ENCODE peak calls at places on chromosomes 13 and 19, in nine cellular contexts. N is HFF-Myc, O is pancreas, X is epithelial cell of esophagus, Q is brain microvascular endothelial cell, R is fibroblast of pulmonary artery, G is heart right ventricle, T is cardiac muscle cell, M is heart left ventricle. U is an unnamed sample.

GRCh38 chr13:26708007-26708297 is 52.6 kb downstream of the GPR12 start:
- DNase-seq in Q (no peak), O (no peak), R (no peak), G (no peak), N (no peak), M (no peak), T (no peak), X (no peak), U (no peak)

GRCh38 chr19:16096281-16096855 is 15.3 kb upstream of the RAB8A start:
- DNase-seq in G (no peak), R (no peak), X (no peak), N (no peak), Q (no peak), M (no peak), T (no peak), O (no peak), U (no peak)

GRCh38 chr19:28710278-28710677 is 502.7 kb downstream of the UQCRFS1 start:
- DNase-seq in O (no peak), M (no peak), Q (no peak), T (peak), N (peak), X (peak), R (peak), G (no peak), U (no peak)

GRCh38 chr13:48772908-48773307 is 119.2 kb downstream of the CYSLTR2 start:
- DNase-seq in R (no peak), T (no peak), G (no peak), M (no peak), X (no peak), N (no peak), O (no peak), Q (no peak), U (no peak)

GRCh38 chr13:50951366-50951765 is 41.8 kb downstream of the RNASEH2B start:
- DNase-seq in R (peak), N (no peak), M (no peak), O (no peak), X (no peak), Q (no peak), G (no peak), T (peak), U (no peak)

GRCh38 chr19:27676334-27676733 is 1536.6 kb downstream of the UQCRFS1 start:
- DNase-seq in N (no peak), O (no peak), M (no peak), G (no peak), T (no peak), X (no peak), Q (no peak), R (no peak), U (no peak)

GRCh38 chr13:90867336-90867683 is 480.2 kb upstream of the MIR17HG start:
- DNase-seq in R (peak), G (peak), X (peak), Q (peak), N (peak), M (peak), O (peak), T (peak), U (peak)

GRCh38 chr13:39915418-39915817 is 260.0 kb downstream of the COG6 start:
- DNase-seq in M (no peak), R (no peak), O (no peak), Q (no peak), X (peak), G (no peak), N (no peak), T (no peak), U (no peak)

GRCh38 chr13:91133941-91134772 is 213.3 kb upstream of the MIR17HG start:
- DNase-seq in X (peak), R (peak), T (peak), M (no peak), N (peak), O (peak), G (no peak), Q (peak), U (no peak)

GRCh38 chr19:45804140-45804958 is 10.8 kb downstream of the RSPH6A start:
- DNase-seq in Q (no peak), M (no peak), R (no peak), N (no peak), G (no peak), X (no peak), T (no peak), O (no peak), U (no peak)

GRCh38 chr13:28329395-28330158 is 165.4 kb downstream of the FLT1 start:
- DNase-seq in X (peak), Q (peak), T (peak), M (no peak), O (no peak), G (no peak), N (peak), R (peak), U (no peak)

GRCh38 chr13:97382276-97382675 is 51.7 kb upstream of the RAP2A start:
- DNase-seq in M (no peak), R (no peak), O (no peak), X (no peak), G (no peak), Q (no peak), T (no peak), N (no peak), U (no peak)

GRCh38 chr19:6103894-6104293 is 6.4 kb downstream of the RFX2 start:
- DNase-seq in R (no peak), T (no peak), O (no peak), X (no peak), M (no peak), G (no peak), Q (no peak), N (no peak), U (no peak)

GRCh38 chr13:25645681-25646080 is 273.9 kb downstream of the ATP8A2 start:
- DNase-seq in T (no peak), G (no peak), Q (no peak), O (no peak), N (no peak), M (no peak), R (no peak), X (no peak), U (no peak)

GRCh38 chr19:10699650-10700335 is 1.4 kb upstream of the QTRT1 start:
- DNase-seq in M (no peak), X (peak), R (peak), G (no peak), T (peak), N (no peak), O (no peak), Q (peak), U (no peak)

DNA sequence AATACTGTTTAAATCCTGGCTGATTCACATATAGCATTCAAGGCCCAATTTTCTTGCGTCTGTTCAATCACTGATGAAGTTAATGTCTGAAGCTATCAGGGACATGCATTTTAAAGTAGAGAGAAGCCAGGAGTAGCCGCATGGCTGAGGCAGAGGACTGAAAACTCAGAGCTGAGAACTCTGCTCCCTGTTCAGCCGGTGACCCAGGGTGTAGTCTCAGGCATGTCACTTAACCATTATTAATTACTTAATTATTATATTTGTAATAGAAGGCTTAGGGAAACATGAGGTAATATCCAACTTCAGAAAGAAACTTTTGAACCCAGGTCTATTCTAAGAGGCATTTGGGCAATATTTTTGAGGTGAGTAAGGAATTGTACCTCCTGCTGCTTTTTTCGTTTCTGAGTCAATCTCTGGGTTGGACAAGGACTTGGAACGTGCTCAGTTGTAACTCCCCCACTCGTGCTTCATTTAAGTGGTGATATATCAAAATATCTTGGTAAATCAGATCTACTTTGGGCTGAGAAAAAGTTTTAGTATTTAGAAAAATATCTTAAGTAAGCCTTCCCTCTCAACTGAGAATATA is 729.0 kb downstream of the EFNB2 start:
- DNase-seq in R (peak), X (no peak), T (peak), M (no peak), O (no peak), N (no peak), Q (peak), G (no peak), U (no peak)
- H3K4me3 ChIP-seq in R (no peak), X (no peak), T (no peak), M (no peak), O (no peak), N (no peak), Q (no peak), G (no peak), U (no peak)

GRCh38 chr13:62122434-62122833 is 706.8 kb upstream of the PCDH20 start:
- DNase-seq in R (no peak), T (no peak), O (no peak), M (no peak), X (no peak), Q (no peak), N (no peak), G (no peak), U (no peak)

GRCh38 chr13:62123409-62123808 is 707.8 kb upstream of the PCDH20 start:
- DNase-seq in M (no peak), R (no peak), Q (no peak), N (no peak), G (no peak), X (no peak), O (no peak), T (no peak), U (no peak)

GRCh38 chr13:62125451-62125850 is 709.8 kb upstream of the PCDH20 start:
- DNase-seq in O (no peak), X (no peak), G (no peak), M (no peak), N (no peak), Q (no peak), T (no peak), R (no peak), U (no peak)

GRCh38 chr13:62119739-62120700 is 704.4 kb upstream of the PCDH20 start:
- DNase-seq in O (no peak), M (no peak), G (no peak), N (no peak), X (peak), Q (no peak), R (peak), T (peak), U (no peak)
- TF ChIP-seq CTCF in O (peak), M (no peak), G (peak), N (no peak), X (no peak), Q (peak), R (peak), T (peak), U (peak)

GRCh38 chr19:33303791-33304759 is 1.7 kb upstream of the CEBPA start:
- DNase-seq in Q (no peak), G (no peak), N (no peak), M (peak), R (no peak), T (peak), X (no peak), O (peak), U (peak)
- H3K4me3 ChIP-seq in Q (peak), G (peak), N (peak), M (peak), R (no peak), T (peak), X (peak), O (peak), U (peak)

DNA sequence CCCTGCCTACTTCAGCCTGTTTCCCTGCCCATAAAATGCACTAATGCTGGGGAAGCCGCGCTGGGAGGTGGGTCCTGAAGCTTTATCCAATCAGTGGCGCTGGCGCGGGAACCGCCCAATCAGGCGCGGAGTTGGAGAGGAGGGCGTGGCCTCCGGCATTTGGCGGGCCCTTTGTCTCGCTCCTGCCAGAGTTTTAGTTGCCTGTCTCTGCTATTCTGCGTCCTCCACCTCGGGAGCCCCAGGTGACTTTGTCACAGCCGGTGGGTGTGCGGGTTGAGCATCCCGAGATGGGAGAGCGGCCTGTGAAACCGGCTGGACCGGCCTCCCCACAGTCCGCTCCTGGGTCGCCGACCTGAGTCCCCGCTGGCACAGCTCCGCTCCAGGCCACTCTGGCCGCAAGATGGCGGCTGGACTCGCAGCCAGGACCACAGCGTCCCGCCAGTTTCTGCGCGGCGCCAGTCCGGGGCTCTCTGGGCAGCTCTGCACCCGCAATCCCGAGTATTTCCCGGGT is 30.7 kb upstream of the ZNF429 start:
- DNase-seq in R (peak), Q (peak), N (no peak), G (peak), M (peak), O (peak), X (peak), T (peak), U (peak)
- TF ChIP-seq CTCF in R (no peak), Q (peak), N (no peak), G (peak), M (peak), O (no peak), X (no peak), T (no peak), U (no peak)

GRCh38 chr13:34939771-34940170 is 2.3 kb upstream of the NBEA start:
- DNase-seq in N (no peak), R (no peak), O (no peak), T (no peak), X (no peak), Q (no peak), G (no peak), M (no peak), U (no peak)
- H3K4me3 ChIP-seq in N (no peak), R (no peak), O (no peak), T (no peak), X (no peak), Q (no peak), G (no peak), M (no peak), U (no peak)